ENCODE peak calls at places on chromosomes 16 and 17, in ten cellular contexts. B is right lobe of liver, A is endodermal cell, K is hepatocyte, Q is heart left ventricle, G is left ventricle myocardium inferior, L is A549, Z is AG09309, E is gastrocnemius medialis, U is sigmoid colon. J is an unnamed sample.

GRCh38 chr17:57861000-57861736 is 11.3 kb upstream of the MRPS23 start:
- DNase-seq in B (peak), A (peak), K (peak), Q (peak), G (peak), L (peak), Z (no peak), E (no peak), U (peak), J (peak)

GRCh38 chr17:73820686-73821448 is 176.6 kb upstream of the SDK2 start:
- DNase-seq in B (no peak), A (peak), K (peak), Q (no peak), G (no peak), L (no peak), Z (no peak), E (no peak), U (peak), J (no peak)

GRCh38 chr16:11306997-11307638 is 26.0 kb upstream of the PRM1 start:
- DNase-seq in B (no peak), A (no peak), K (peak), Q (no peak), G (no peak), L (no peak), Z (no peak), E (no peak), U (no peak), J (no peak)

GRCh38 chr17:28725660-28726395 is at the start of gene TLCD1:
- DNase-seq in B (peak), A (peak), K (peak), Q (peak), G (peak), L (peak), Z (no peak), E (no peak), U (peak), J (peak)

GRCh38 chr17:75776399-75777242 is 8.0 kb upstream of the UNK start:
- DNase-seq in B (no peak), A (peak), K (peak), Q (no peak), G (no peak), L (no peak), Z (no peak), E (no peak), U (peak), J (peak)

GRCh38 chr16:84928679-84929420 is 82.5 kb downstream of the ZDHHC7 start:
- DNase-seq in B (no peak), A (no peak), K (peak), Q (peak), G (peak), L (no peak), Z (no peak), E (peak), U (peak), J (peak)

GRCh38 chr17:76446449-76447231 is 6.3 kb downstream of the UBE2O start:
- DNase-seq in B (no peak), A (peak), K (peak), Q (no peak), G (no peak), L (peak), Z (peak), E (no peak), U (no peak), J (peak)

GRCh38 chr16:81946206-81946605 is 65.1 kb downstream of the SDR42E1 start:
- DNase-seq in B (no peak), A (no peak), K (no peak), Q (no peak), G (no peak), L (no peak), Z (peak), E (no peak), U (no peak), J (peak)

GRCh38 chr16:77459534-77460412 is 24.9 kb upstream of the ADAMTS18 start:
- DNase-seq in B (no peak), A (no peak), K (no peak), Q (no peak), G (no peak), L (no peak), Z (no peak), E (no peak), U (no peak), J (no peak)

GRCh38 chr16:21166561-21166961 is 8.1 kb downstream of the LDAF1 start:
- DNase-seq in B (no peak), A (peak), K (no peak), Q (no peak), G (no peak), L (no peak), Z (no peak), E (no peak), U (no peak), J (no peak)

GRCh38 chr17:72943826-72944689 is 148.4 kb downstream of the SLC39A11 start:
- DNase-seq in B (no peak), A (no peak), K (no peak), Q (no peak), G (no peak), L (peak), Z (no peak), E (no peak), U (no peak), J (no peak)

GRCh38 chr17:28973414-28973813 is 22.1 kb upstream of the PHF12 start:
- DNase-seq in B (no peak), A (no peak), K (peak), Q (peak), G (peak), L (no peak), Z (no peak), E (no peak), U (no peak), J (peak)

GRCh38 chr16:48081656-48082055 is 74.1 kb downstream of the ABCC12 start:
- DNase-seq in B (no peak), A (no peak), K (no peak), Q (no peak), G (no peak), L (peak), Z (peak), E (no peak), U (no peak), J (peak)

GRCh38 chr16:76583466-76583865 is 306.3 kb downstream of the CNTNAP4 start:
- DNase-seq in B (no peak), A (no peak), K (peak), Q (peak), G (peak), L (no peak), Z (no peak), E (no peak), U (no peak), J (peak)

GRCh38 chr16:89020068-89020924 is 43.3 kb upstream of the CBFA2T3 start:
- DNase-seq in B (peak), A (peak), K (no peak), Q (no peak), G (peak), L (no peak), Z (no peak), E (no peak), U (peak), J (no peak)

GRCh38 chr16:20504418-20504817 is 53.1 kb downstream of the ACSM2A start:
- DNase-seq in B (no peak), A (no peak), K (no peak), Q (no peak), G (no peak), L (no peak), Z (no peak), E (no peak), U (no peak), J (no peak)

GRCh38 chr16:78129349-78129748 is 29.9 kb downstream of the WWOX start:
- DNase-seq in B (no peak), A (no peak), K (peak), Q (no peak), G (no peak), L (no peak), Z (no peak), E (no peak), U (no peak), J (no peak)

GRCh38 chr17:27848941-27849340 is 44.2 kb downstream of the LYRM9 start:
- DNase-seq in B (no peak), A (no peak), K (no peak), Q (no peak), G (no peak), L (no peak), Z (no peak), E (no peak), U (no peak), J (no peak)

GRCh38 chr17:16988749-16989229 is 16.9 kb upstream of the TNFRSF13B start:
- DNase-seq in B (no peak), A (no peak), K (no peak), Q (no peak), G (no peak), L (no peak), Z (no peak), E (no peak), U (peak), J (no peak)

GRCh38 chr16:5027086-5027485 is 6.6 kb downstream of the NAGPA start:
- DNase-seq in B (no peak), A (no peak), K (no peak), Q (no peak), G (no peak), L (no peak), Z (no peak), E (no peak), U (no peak), J (no peak)

GRCh38 chr17:18156171-18156975 is 27.3 kb upstream of the ALKBH5 start:
- DNase-seq in B (no peak), A (no peak), K (no peak), Q (no peak), G (no peak), L (peak), Z (no peak), E (no peak), U (no peak), J (no peak)

GRCh38 chr16:84925092-84925772 is 86.1 kb downstream of the ZDHHC7 start:
- DNase-seq in B (peak), A (peak), K (peak), Q (peak), G (peak), L (peak), Z (no peak), E (peak), U (peak), J (peak)

GRCh38 chr17:64355536-64356303 is 34.9 kb downstream of the PECAM1 start:
- DNase-seq in B (no peak), A (no peak), K (no peak), Q (no peak), G (no peak), L (no peak), Z (no peak), E (no peak), U (no peak), J (peak)

GRCh38 chr17:82323514-82324234 is 6.3 kb upstream of the CD7 start:
- DNase-seq in B (no peak), A (no peak), K (no peak), Q (no peak), G (no peak), L (no peak), Z (no peak), E (no peak), U (no peak), J (no peak)

GRCh38 chr16:27769561-27770222 is 219.7 kb downstream of the KATNIP start:
- DNase-seq in B (no peak), A (no peak), K (no peak), Q (no peak), G (no peak), L (no peak), Z (peak), E (no peak), U (no peak), J (peak)

GRCh38 chr17:79948406-79948917 is 87.2 kb downstream of the TBC1D16 start:
- DNase-seq in B (no peak), A (peak), K (no peak), Q (no peak), G (peak), L (no peak), Z (no peak), E (no peak), U (no peak), J (no peak)

GRCh38 chr16:47392114-47392513 is 68.7 kb downstream of the ITFG1 start:
- DNase-seq in B (no peak), A (no peak), K (no peak), Q (no peak), G (no peak), L (no peak), Z (no peak), E (no peak), U (no peak), J (no peak)

GRCh38 chr16:87470332-87470731 is 22.5 kb downstream of the ZCCHC14 start:
- DNase-seq in B (no peak), A (no peak), K (no peak), Q (no peak), G (no peak), L (no peak), Z (no peak), E (no peak), U (no peak), J (no peak)

GRCh38 chr16:84790291-84790690 is 29.5 kb upstream of the CRISPLD2 start:
- DNase-seq in B (no peak), A (no peak), K (no peak), Q (no peak), G (no peak), L (no peak), Z (no peak), E (no peak), U (peak), J (no peak)

GRCh38 chr16:87317766-87318121 is 552 bp upstream of the C16orf95 start:
- DNase-seq in B (peak), A (no peak), K (peak), Q (no peak), G (peak), L (peak), Z (no peak), E (no peak), U (peak), J (peak)

GRCh38 chr16:10688291-10688690 is 6.4 kb downstream of the TEKT5 start:
- DNase-seq in B (no peak), A (no peak), K (no peak), Q (no peak), G (no peak), L (no peak), Z (no peak), E (no peak), U (no peak), J (no peak)

GRCh38 chr16:66260522-66261290 is 105.8 kb upstream of the CDH5 start:
- DNase-seq in B (no peak), A (peak), K (peak), Q (no peak), G (no peak), L (no peak), Z (no peak), E (no peak), U (no peak), J (no peak)
- TF ChIP-seq CTCF in B (no peak), A (no peak), K (no peak), Q (no peak), G (no peak), L (no peak), Z (no peak), E (no peak), U (no peak), J (no peak)

GRCh38 chr16:24035127-24035842 is 199.5 kb downstream of the PRKCB start:
- DNase-seq in B (no peak), A (no peak), K (no peak), Q (no peak), G (no peak), L (no peak), Z (no peak), E (no peak), U (no peak), J (no peak)
- H3K4me3 ChIP-seq in B (no peak), A (no peak), K (no peak), Q (no peak), G (no peak), L (no peak), Z (no peak), E (no peak), U (no peak), J (no peak)

DNA sequence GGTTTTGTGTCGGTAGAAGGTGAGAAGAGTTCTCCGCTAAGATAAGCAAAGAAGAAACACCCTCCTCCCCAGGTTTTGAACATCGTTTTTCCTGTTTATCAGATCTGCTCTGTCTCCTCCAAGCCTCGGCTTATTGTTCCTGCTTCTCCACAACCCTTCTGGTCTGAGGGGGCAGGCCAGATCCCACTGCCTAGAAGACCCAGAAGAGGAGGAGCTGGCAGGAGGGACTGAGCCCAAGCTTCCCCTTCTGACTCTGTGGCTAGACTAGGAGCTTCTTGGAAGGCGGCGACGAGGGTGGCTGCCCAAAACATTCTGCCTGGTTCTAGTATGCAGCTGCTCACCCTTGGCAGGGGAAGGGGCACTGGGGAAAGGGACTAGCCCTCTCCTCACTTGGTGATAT is 5.1 kb upstream of the HOXB5 start:
- DNase-seq in B (no peak), A (no peak), K (no peak), Q (no peak), G (no peak), L (no peak), Z (no peak), E (no peak), U (no peak), J (no peak)
- TF ChIP-seq CTCF in B (no peak), A (no peak), K (no peak), Q (no peak), G (no peak), L (no peak), Z (no peak), E (no peak), U (no peak), J (no peak)

GRCh38 chr16:14559809-14560227 is 70.2 kb downstream of the PARN start:
- DNase-seq in B (peak), A (no peak), K (no peak), Q (no peak), G (no peak), L (peak), Z (no peak), E (no peak), U (no peak), J (peak)
- H3K4me3 ChIP-seq in B (no peak), A (no peak), K (no peak), Q (no peak), G (no peak), L (no peak), Z (no peak), E (no peak), U (no peak), J (no peak)

DNA sequence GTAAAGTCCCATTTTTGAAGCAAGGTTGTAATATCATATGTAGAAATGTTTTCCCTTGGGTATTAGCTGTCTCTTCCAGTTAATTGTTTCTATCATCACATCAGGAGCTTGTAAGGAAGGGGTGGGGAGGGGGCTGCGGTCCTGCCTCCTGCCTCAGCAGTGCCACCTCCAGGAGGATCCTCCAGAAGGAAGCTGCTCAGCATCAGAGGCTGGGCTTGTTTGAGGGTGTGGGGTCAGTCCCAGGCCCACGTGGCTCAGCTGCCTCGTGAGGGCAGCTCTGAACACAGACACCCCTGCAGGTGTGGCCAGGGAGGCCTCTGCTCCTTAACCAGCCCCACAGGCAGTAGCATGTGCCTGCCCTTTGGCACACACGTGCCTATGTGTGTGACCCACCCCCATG is 46.2 kb downstream of the MRM1 start:
- DNase-seq in B (no peak), A (peak), K (no peak), Q (no peak), G (no peak), L (no peak), Z (no peak), E (no peak), U (no peak), J (no peak)
- TF ChIP-seq CTCF in B (no peak), A (peak), K (no peak), Q (no peak), G (no peak), L (no peak), Z (no peak), E (no peak), U (no peak), J (no peak)

GRCh38 chr16:324451-325334 is 27.8 kb downstream of the AXIN1 start:
- DNase-seq in B (no peak), A (no peak), K (peak), Q (no peak), G (peak), L (no peak), Z (no peak), E (no peak), U (no peak), J (no peak)
- H3K4me3 ChIP-seq in B (no peak), A (no peak), K (no peak), Q (peak), G (peak), L (no peak), Z (no peak), E (no peak), U (no peak), J (no peak)

GRCh38 chr17:40033339-40033738 is 18.1 kb downstream of the CSF3 start:
- DNase-seq in B (no peak), A (peak), K (no peak), Q (no peak), G (no peak), L (no peak), Z (no peak), E (no peak), U (no peak), J (no peak)

GRCh38 chr17:40034426-40035161 is 19.4 kb downstream of the CSF3 start:
- DNase-seq in B (no peak), A (peak), K (no peak), Q (no peak), G (no peak), L (no peak), Z (no peak), E (no peak), U (no peak), J (no peak)

GRCh38 chr17:40031706-40032105 is 16.5 kb downstream of the CSF3 start:
- DNase-seq in B (no peak), A (peak), K (no peak), Q (no peak), G (no peak), L (no peak), Z (no peak), E (no peak), U (no peak), J (no peak)

GRCh38 chr17:40032322-40033320 is 17.4 kb downstream of the CSF3 start:
- DNase-seq in B (peak), A (peak), K (no peak), Q (peak), G (peak), L (no peak), Z (no peak), E (peak), U (peak), J (no peak)

DNA sequence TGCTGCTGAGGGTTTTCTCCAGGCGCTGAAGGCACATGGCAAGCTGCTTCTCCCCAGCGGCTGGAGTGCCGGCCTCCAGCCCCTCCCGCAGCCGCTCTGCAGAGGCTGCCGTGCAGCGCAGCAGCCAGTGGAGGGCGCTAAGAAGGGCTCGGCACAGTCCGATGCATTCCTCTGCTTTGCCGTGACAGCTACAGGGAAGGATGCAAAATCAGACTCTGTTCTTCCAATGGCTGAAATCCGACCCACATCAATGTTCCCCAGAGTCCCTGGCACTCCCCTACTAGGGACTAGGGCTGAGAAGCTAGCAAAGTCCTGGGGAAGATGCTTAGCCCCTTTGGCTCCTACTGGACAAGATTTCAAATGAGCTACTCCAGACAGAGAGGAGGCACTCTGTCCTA is 19.0 kb downstream of the MED24 start:
- DNase-seq in B (no peak), A (peak), K (peak), Q (no peak), G (no peak), L (peak), Z (no peak), E (no peak), U (no peak), J (peak)
- TF ChIP-seq CTCF in B (no peak), A (peak), K (peak), Q (peak), G (peak), L (peak), Z (peak), E (peak), U (no peak), J (peak)

DNA sequence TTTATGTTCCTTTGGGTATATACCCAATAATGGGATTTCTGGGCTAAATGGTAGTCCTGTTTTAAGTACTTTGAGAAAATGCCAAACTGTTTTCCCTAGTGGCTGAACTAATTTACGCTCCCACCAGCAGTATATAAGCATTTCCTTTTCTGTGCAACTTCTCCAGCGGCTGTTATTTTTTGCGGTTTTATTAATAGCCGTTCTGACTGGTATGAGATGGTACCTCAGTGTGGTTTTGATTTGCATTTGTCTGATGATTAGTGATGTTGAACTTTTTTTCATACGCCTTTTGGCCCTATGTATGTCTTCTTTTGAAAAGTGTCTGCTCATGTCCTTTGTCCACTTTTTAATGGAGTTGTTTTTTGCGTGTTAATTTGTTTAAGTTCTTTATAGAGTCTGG is 25.8 kb upstream of the TEKT1 start:
- DNase-seq in B (no peak), A (no peak), K (no peak), Q (no peak), G (no peak), L (no peak), Z (no peak), E (no peak), U (no peak), J (no peak)
- H3K4me3 ChIP-seq in B (no peak), A (no peak), K (no peak), Q (no peak), G (no peak), L (no peak), Z (no peak), E (no peak), U (no peak), J (no peak)

DNA sequence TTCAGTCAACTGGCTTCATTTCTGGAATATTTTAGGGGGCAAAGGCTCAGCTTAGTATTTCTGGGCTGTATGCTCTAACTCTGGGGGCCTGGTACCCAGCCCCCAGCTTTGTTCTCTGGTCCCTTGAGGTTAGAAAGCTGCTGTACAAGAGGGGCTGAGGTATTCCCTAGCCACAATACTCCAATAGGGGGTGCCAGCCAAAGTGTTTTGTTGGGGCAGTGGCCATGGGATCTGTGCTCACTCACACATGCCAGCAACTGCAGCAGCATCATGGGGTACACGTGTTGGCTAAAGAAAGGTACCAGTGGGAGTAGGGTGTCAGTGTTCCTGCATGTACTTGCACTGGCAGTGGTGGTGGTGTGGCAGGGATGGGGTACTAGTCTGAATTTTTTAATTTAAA is 257.3 kb downstream of the CA10 start:
- DNase-seq in B (no peak), A (peak), K (no peak), Q (no peak), G (no peak), L (no peak), Z (no peak), E (no peak), U (no peak), J (no peak)
- TF ChIP-seq CTCF in B (no peak), A (peak), K (no peak), Q (no peak), G (no peak), L (no peak), Z (no peak), E (no peak), U (no peak), J (no peak)